ENCODE peak calls at places on chromosomes 5 and 9, in eight cellular contexts. D is IMR-90, K is heart left ventricle, O is endothelial cell, U is Peyer's patch, Q is upper lobe of right lung, H is epithelial cell of proximal tubule, W is thoracic aorta. X is an unnamed sample.

GRCh38 chr9:138050472-138051330 is 173.1 kb downstream of the CACNA1B start:
- DNase-seq in D (no peak), K (no peak), O (no peak), U (no peak), Q (peak; percentile 44), H (no peak), W (no peak), X (peak; percentile 10)

GRCh38 chr5:96157077-96157780 is 195.6 kb upstream of the ELL2 start:
- DNase-seq in D (no peak), K (no peak), O (no peak), U (no peak), Q (no peak), H (no peak), W (no peak), X (no peak)

GRCh38 chr5:104146652-104147051 is 584.1 kb upstream of the NUDT12 start:
- DNase-seq in D (no peak), K (no peak), O (no peak), U (no peak), Q (no peak), H (no peak), W (no peak), X (no peak)

GRCh38 chr5:482021-482420 is 39.0 kb downstream of the EXOC3 start:
- DNase-seq in D (no peak), K (no peak), O (no peak), U (no peak), Q (no peak), H (no peak), W (no peak), X (no peak)

GRCh38 chr5:75057551-75057950 is 5.2 kb upstream of the GCNT4 start:
- DNase-seq in D (no peak), K (no peak), O (no peak), U (no peak), Q (no peak), H (no peak), W (no peak), X (no peak)

GRCh38 chr9:81687521-81688261 is 1.7 kb downstream of the TLE1 start:
- DNase-seq in D (no peak), K (peak; percentile 53), O (peak; percentile 50), U (peak; percentile 74), Q (peak; percentile 70), H (no peak), W (no peak), X (peak; percentile 40)

GRCh38 chr5:61053937-61054336 is 108.3 kb downstream of the SMIM15 start:
- DNase-seq in D (peak; percentile 25), K (no peak), O (no peak), U (no peak), Q (no peak), H (peak; percentile 52), W (no peak), X (no peak)

GRCh38 chr5:609506-609905 is 2.6 kb upstream of the CEP72 start:
- DNase-seq in D (no peak), K (peak; percentile 16), O (no peak), U (peak; percentile 27), Q (no peak), H (no peak), W (no peak), X (no peak)

GRCh38 chr9:25964239-25964638 is 286.0 kb upstream of the TUSC1 start:
- DNase-seq in D (peak; percentile 82), K (no peak), O (peak; percentile 56), U (no peak), Q (no peak), H (peak; percentile 1), W (no peak), X (no peak)

GRCh38 chr9:129440394-129441186 is 180.3 kb downstream of the C9orf50 start:
- DNase-seq in D (no peak), K (no peak), O (no peak), U (no peak), Q (no peak), H (no peak), W (no peak), X (no peak)

GRCh38 chr9:110916361-110916760 is 121.9 kb downstream of the LPAR1 start:
- DNase-seq in D (peak; percentile 84), K (no peak), O (no peak), U (no peak), Q (no peak), H (no peak), W (no peak), X (no peak)

GRCh38 chr9:6896562-6896961 is 138.8 kb downstream of the KDM4C start:
- DNase-seq in D (peak; percentile 34), K (no peak), O (no peak), U (no peak), Q (no peak), H (no peak), W (no peak), X (no peak)

GRCh38 chr5:116626272-116626723 is 51.7 kb upstream of the SEMA6A start:
- DNase-seq in D (peak; percentile 22), K (peak; percentile 88), O (no peak), U (no peak), Q (no peak), H (peak; percentile 59), W (peak; percentile 6), X (no peak)

GRCh38 chr9:100086097-100086496 is 12.7 kb downstream of the ERP44 start:
- DNase-seq in D (no peak), K (no peak), O (no peak), U (no peak), Q (no peak), H (no peak), W (no peak), X (no peak)
- TF ChIP-seq CTCF in D (no peak), K (no peak), O (no peak), U (no peak), Q (no peak), H (no peak), W (no peak), X (no peak)

DNA sequence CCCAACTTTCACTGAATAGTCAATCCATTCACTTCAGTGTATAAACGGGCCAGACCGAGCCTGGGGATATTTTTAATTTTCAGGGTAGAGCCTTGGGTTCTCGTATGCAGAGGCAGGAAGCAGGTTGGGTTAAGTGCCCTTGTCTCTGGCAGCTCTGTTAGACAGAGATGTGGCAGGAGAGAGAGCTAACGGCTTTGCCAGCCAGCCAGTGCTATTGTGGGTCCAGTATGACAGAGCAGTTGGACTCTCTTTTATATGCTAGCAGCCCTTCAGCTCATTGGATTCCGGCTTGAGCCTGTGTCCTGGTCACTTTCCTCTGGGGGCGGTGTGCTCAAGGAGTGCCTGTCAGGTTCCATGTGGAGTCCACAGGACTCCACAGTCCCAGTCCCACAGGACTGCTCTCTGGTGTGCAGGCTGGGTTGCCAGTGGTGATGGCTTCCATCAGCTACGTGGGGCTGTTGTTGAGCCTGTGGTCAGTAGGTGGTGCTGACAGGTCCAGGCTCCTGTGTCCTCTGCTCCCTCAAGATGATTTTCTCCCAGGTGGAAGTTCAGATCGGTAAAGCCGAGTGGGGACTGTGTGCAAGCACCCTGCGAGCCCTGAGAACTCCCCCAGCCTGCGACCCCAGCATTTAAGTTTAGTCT is 14.3 kb downstream of the CLTA start:
- DNase-seq in D (no peak), K (no peak), O (peak; percentile 34), U (no peak), Q (no peak), H (no peak), W (no peak), X (no peak)
- TF ChIP-seq CTCF in D (peak; percentile 21), K (peak; percentile 10), O (peak; percentile 13), U (no peak), Q (no peak), H (peak; percentile 56), W (no peak), X (no peak)

GRCh38 chr5:150590979-150591411 is 49.5 kb upstream of the SYNPO start:
- DNase-seq in D (no peak), K (peak; percentile 86), O (peak; percentile 28), U (peak; percentile 54), Q (peak; percentile 60), H (no peak), W (no peak), X (no peak)

GRCh38 chr5:150587830-150588494 is 52.5 kb upstream of the SYNPO start:
- DNase-seq in D (no peak), K (peak; percentile 9), O (no peak), U (peak; percentile 54), Q (peak; percentile 48), H (no peak), W (no peak), X (no peak)

GRCh38 chr5:150587016-150587415 is 53.4 kb upstream of the SYNPO start:
- DNase-seq in D (no peak), K (no peak), O (no peak), U (no peak), Q (no peak), H (no peak), W (no peak), X (no peak)

GRCh38 chr5:150588495-150588890 is 52.0 kb upstream of the SYNPO start:
- DNase-seq in D (no peak), K (no peak), O (no peak), U (peak; percentile 71), Q (peak; percentile 18), H (no peak), W (no peak), X (no peak)

DNA sequence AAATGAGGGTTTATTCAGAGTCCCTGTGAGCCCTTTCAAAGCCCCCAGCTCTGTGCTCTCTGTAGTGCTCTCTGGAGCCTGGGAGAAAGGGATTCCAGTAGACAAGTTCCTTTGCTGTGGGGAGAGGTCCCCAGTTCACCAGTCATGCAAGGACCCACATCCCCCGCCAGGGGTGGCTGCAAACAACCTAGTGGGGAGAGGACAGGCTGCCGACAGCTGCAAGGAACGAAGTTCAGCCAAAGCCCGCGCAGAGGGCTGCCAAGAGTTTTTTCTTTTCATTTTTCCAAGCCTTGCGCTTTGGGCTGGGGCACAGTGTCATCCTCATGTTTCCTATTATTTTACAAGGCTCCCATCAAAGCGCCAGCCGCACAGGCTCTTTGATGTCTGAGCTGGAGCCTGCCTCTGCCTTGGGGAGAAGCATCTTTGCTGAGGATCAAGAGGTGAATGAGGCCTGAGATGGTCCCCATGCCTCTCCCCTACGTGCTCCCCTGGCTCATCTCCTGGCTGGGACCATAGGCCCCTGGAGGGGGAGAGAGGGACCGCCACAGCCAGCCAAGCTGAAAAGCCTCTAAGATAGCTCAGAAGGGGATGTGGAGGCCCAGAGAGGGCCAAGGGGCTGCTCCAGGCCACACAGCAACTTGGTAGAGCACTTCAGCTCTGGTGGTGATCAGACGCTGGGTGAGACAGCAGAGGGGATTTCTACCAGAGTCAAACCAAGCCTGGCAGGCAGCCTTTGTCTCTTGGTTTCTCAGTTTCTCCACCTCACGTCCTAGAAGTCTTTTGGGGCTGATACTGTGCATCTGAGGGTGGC is 50.5 kb upstream of the SYNPO start:
- DNase-seq in D (peak; percentile 62), K (peak; percentile 84), O (peak; percentile 45), U (peak; percentile 78), Q (peak; percentile 69), H (no peak), W (no peak), X (peak; percentile 4)
- TF ChIP-seq CTCF in D (peak; percentile 50), K (peak; percentile 76), O (peak; percentile 23), U (peak; percentile 71), Q (peak; percentile 61), H (peak; percentile 61), W (peak; percentile 87), X (no peak)

DNA sequence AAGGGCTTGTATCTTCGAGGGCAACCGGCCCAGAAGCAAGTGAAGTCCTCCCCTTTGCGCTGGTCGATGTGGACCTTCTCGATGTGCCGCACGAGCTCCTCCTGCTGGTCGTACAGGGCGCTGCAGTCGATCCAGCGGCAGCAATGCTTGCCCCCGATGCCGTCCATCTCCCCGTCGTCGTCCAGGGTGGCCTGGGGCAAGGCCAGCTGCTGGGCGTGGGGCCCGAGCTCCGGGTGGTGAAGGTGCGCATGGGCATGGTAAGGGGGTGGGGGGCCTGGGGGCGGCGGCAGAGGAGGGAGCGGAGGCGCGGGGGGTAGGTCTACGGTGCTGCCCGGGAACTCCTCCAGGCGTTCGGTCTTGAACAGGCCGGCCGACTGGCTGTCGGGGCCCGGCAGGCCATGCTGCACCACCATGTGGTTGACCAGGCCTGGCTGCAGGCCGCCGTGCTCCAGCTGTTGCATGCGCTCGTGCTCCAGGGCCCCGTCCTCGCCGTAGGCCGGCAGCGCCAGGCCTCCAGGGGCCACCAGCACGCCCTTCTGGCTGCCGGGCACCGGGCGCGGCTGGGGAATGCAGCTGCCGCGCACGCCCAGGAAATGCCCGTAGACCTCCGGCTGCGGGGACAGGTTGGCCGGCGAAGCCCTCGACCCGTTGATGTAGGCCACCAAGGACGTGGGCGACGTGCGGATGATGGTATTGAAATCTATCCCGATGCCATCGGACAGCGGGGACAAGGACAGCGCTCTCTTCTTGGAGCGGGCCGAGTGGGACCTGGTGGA is 181.8 kb downstream of the GLIS3 start:
- DNase-seq in D (no peak), K (no peak), O (peak; percentile 23), U (no peak), Q (peak; percentile 55), H (no peak), W (no peak), X (peak; percentile 42)
- TF ChIP-seq CTCF in D (no peak), K (peak; percentile 39), O (peak; percentile 51), U (peak; percentile 12), Q (peak; percentile 34), H (peak; percentile 39), W (peak; percentile 40), X (no peak)